ENCODE peak calls at places on chromosomes 12 and 14, in nine cellular contexts. E is spleen, C is stomach, B is esophagus muscularis mucosa, Q is transverse colon, S is SK-N-SH, D is HCT116, H is suprapubic skin, O is GM23338. X is an unnamed sample. For H3K4me1, the result is how much of the 10 kb centered on the place peaks cover.

GRCh38 chr12:109098142-109098652 is 800 bp downstream of the UNG start:
- DNase-seq in B (no peak), C (peak), O (no peak), S (no peak), E (no peak), Q (peak), H (no peak), D (no peak), X (peak)

GRCh38 chr12:69240625-69240984 is 1.2 kb downstream of the CPSF6 start:
- DNase-seq in B (no peak), Q (no peak), E (no peak), D (no peak), O (peak), H (no peak), S (peak), C (no peak), X (no peak)

GRCh38 chr14:89367449-89368120 is 49.4 kb downstream of the FOXN3 start:
- DNase-seq in E (no peak), O (no peak), B (no peak), H (no peak), Q (no peak), S (no peak), D (no peak), C (peak), X (no peak)

GRCh38 chr14:80434574-80435321 is 223.4 kb upstream of the DIO2 start:
- DNase-seq in S (no peak), O (peak), D (peak), B (no peak), E (no peak), H (no peak), Q (no peak), C (peak), X (no peak)

GRCh38 chr14:95700221-95700976 is 13.5 kb downstream of the TCL1A start:
- DNase-seq in E (no peak), D (no peak), H (no peak), C (no peak), S (no peak), B (no peak), O (peak), Q (no peak), X (no peak)

GRCh38 chr14:104975481-104976197 is 2.5 kb downstream of the AHNAK2 start:
- DNase-seq in H (peak), D (no peak), B (no peak), S (peak), C (no peak), Q (no peak), E (peak), O (peak), X (peak)

GRCh38 chr12:26833692-26834168 is 736 bp upstream of the ITPR2 start:
- DNase-seq in B (no peak), Q (peak), E (peak), H (peak), O (peak), C (peak), D (no peak), S (peak), X (peak)

GRCh38 chr12:112546996-112547395 is 128.2 kb downstream of the PTPN11 start:
- DNase-seq in Q (no peak), O (no peak), E (no peak), D (no peak), B (no peak), S (no peak), C (no peak), H (no peak), X (no peak)

GRCh38 chr12:50103767-50104321 is at the start of gene GPD1:
- DNase-seq in S (peak), D (peak), C (peak), E (no peak), H (no peak), O (peak), Q (peak), B (no peak), X (peak)

GRCh38 chr12:111788178-111788654 is 21.5 kb downstream of the ALDH2 start:
- DNase-seq in H (no peak), S (peak), Q (no peak), B (no peak), E (no peak), O (peak), D (no peak), C (peak), X (no peak)

GRCh38 chr12:57309420-57309819 is 58.4 kb upstream of the STAC3 start:
- DNase-seq in E (no peak), O (no peak), B (no peak), D (no peak), C (no peak), Q (no peak), S (no peak), H (no peak), X (no peak)

GRCh38 chr12:108309674-108310312 is 29.3 kb downstream of the CMKLR1 start:
- DNase-seq in B (no peak), O (no peak), D (no peak), H (no peak), S (no peak), C (no peak), E (no peak), Q (no peak), X (no peak)

GRCh38 chr12:63308701-63309100 is 157.7 kb upstream of the AVPR1A start:
- DNase-seq in E (no peak), B (no peak), Q (no peak), O (no peak), D (no peak), C (no peak), H (no peak), S (no peak), X (no peak)

GRCh38 chr14:27366596-27366995 is 768.8 kb upstream of the NOVA1 start:
- DNase-seq in H (no peak), E (no peak), O (no peak), Q (no peak), B (no peak), D (no peak), C (no peak), S (no peak), X (no peak)

GRCh38 chr14:33767721-33768457 is 183.0 kb downstream of the EGLN3 start:
- DNase-seq in Q (no peak), D (no peak), O (no peak), S (no peak), C (no peak), H (no peak), E (no peak), B (no peak), X (no peak)

GRCh38 chr14:51507556-51508511 is 143.9 kb upstream of the FRMD6 start:
- DNase-seq in D (no peak), O (no peak), C (no peak), Q (peak), E (no peak), H (peak), B (no peak), S (peak), X (peak)

GRCh38 chr12:124377981-124378509 is 83.2 kb downstream of the RFLNA start:
- DNase-seq in O (no peak), E (no peak), D (no peak), B (no peak), H (no peak), C (no peak), S (no peak), Q (no peak), X (no peak)

GRCh38 chr14:21734457-21735074 is 60.9 kb upstream of the OR4E1 start:
- DNase-seq in C (no peak), D (peak), O (peak), E (no peak), Q (no peak), B (no peak), H (no peak), S (peak), X (no peak)

GRCh38 chr12:127260531-127260930 is 1006.4 kb upstream of the TMEM132C start:
- DNase-seq in H (no peak), E (no peak), C (no peak), Q (no peak), S (no peak), D (no peak), O (no peak), B (peak), X (no peak)

GRCh38 chr12:49489720-49490119 is 49.1 kb upstream of the KCNH3 start:
- DNase-seq in O (peak), C (no peak), B (no peak), E (no peak), S (no peak), H (no peak), D (peak), Q (no peak), X (no peak)

GRCh38 chr12:13036881-13037280 is 7.3 kb upstream of the FAM234B start:
- DNase-seq in E (no peak), D (no peak), S (no peak), C (no peak), B (no peak), Q (no peak), O (no peak), H (no peak), X (no peak)

GRCh38 chr14:68459480-68460136 is 333.3 kb downstream of the ZFP36L1 start:
- DNase-seq in B (no peak), Q (no peak), E (no peak), D (no peak), O (no peak), C (no peak), H (no peak), S (no peak), X (no peak)

GRCh38 chr12:40921563-40922163 is 229.4 kb downstream of the CNTN1 start:
- DNase-seq in Q (no peak), D (peak), O (peak), E (no peak), C (no peak), B (no peak), S (no peak), H (no peak), X (no peak)

GRCh38 chr12:105721051-105721825 is 390.7 kb downstream of the C12orf75 start:
- DNase-seq in E (no peak), H (no peak), C (no peak), Q (no peak), O (no peak), S (no peak), D (no peak), B (peak), X (no peak)

GRCh38 chr12:107651867-107652449 is 33.6 kb upstream of the PWP1 start:
- DNase-seq in H (no peak), B (no peak), C (no peak), O (no peak), E (no peak), S (no peak), D (no peak), Q (no peak), X (no peak)

GRCh38 chr12:57553343-57554202 is 3.7 kb downstream of the KIF5A start:
- DNase-seq in H (no peak), Q (no peak), D (no peak), C (no peak), B (no peak), S (peak), O (no peak), E (no peak), X (no peak)

GRCh38 chr12:124480469-124481256 is 86.7 kb downstream of the NCOR2 start:
- DNase-seq in D (no peak), S (peak), E (peak), C (peak), H (no peak), O (no peak), B (no peak), Q (peak), X (peak)

GRCh38 chr12:12333407-12333831 is 16.6 kb downstream of the MANSC1 start:
- DNase-seq in B (no peak), C (peak), Q (peak), H (no peak), E (peak), D (no peak), S (no peak), O (no peak), X (no peak)

GRCh38 chr14:90570463-90570860 is 173.6 kb downstream of the CALM1 start:
- DNase-seq in D (no peak), Q (no peak), B (no peak), C (no peak), S (no peak), H (no peak), O (no peak), E (peak), X (no peak)

GRCh38 chr14:21090194-21090939 is 8.1 kb downstream of the ZNF219 start:
- DNase-seq in B (no peak), O (peak), H (no peak), Q (peak), E (peak), D (no peak), S (peak), C (no peak), X (peak)

GRCh38 chr14:38868415-38869290 is 234.4 kb downstream of the SEC23A start:
- DNase-seq in B (no peak), H (no peak), D (no peak), C (no peak), S (no peak), O (no peak), Q (no peak), E (no peak), X (no peak)

GRCh38 chr12:93146278-93146939 is 217.3 kb upstream of the EEA1 start:
- DNase-seq in C (no peak), O (no peak), Q (no peak), H (no peak), B (no peak), E (no peak), S (no peak), D (no peak), X (no peak)

DNA sequence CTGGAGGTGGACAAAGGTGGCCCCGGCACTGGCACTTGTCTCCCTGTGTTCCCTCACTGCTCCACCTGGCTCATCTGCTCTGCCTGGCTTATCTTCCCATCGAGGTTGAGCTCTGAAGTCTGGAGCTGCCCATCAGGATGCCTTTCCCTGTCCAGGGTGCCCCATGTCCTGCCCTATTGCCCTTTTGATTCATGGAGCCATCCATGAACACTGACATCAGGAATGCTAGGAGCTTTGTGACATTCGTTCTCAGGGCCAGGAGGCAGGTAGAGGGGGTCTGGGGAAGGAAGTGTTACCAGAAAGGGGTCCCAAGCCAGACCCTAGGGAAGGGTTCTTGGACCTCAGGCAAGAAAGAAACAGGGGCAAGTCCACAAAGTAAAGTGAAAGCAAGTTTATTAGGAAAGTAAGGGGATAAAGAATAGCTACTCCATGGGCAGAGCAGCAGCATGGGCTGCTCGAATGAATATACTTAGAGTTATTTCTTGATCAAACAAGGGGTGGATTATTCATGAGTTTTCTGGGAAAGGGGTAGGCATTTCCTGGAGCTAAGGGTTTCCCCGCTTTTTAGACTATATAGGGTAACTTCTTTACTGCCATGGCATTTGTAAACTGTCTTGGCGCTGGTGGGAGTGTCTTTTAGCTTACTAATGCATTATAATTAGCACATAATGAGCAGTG is 51.6 kb downstream of the RIN3 start:
- DNase-seq in E (no peak), H (no peak), Q (no peak), C (no peak), S (no peak), B (no peak), D (no peak), O (no peak), X (no peak)
- H3K4me1 ChIP-seq in E (under half), H (under half), Q (under half), C (under half), S (under half), B (under half), D (under half), O (under half), X (under half)

DNA sequence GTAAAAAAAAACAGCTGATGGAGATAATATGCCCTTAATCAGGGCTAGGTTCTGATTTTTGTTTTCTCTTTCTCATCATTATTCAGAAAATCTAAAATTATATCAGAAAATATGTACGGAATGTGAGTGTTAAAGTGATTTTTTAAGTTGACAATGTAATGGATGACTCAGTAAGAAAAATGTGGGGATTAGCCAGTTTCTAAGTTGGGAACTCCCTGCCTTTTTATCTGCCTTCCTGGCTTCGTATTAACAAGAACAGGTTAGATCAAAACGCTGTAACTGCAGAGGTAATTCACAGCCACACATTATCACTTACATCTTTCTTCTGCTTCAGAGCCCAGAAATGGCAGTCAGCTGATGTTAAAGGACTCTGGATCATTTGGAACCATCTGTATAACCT is 135.9 kb upstream of the SLC16A7 start:
- DNase-seq in O (peak), D (no peak), B (no peak), Q (no peak), E (no peak), S (no peak), C (no peak), H (no peak), X (no peak)
- TF ChIP-seq POLR2AphosphoS5 in O (no peak), D (no peak), B (no peak), Q (no peak), E (no peak), S (no peak), C (no peak), H (no peak), X (no peak)

GRCh38 chr14:67389261-67389660 is 22.7 kb downstream of the PLEK2 start:
- DNase-seq in O (no peak), S (no peak), Q (no peak), E (no peak), C (no peak), H (no peak), B (no peak), D (no peak), X (no peak)

GRCh38 chr14:67385120-67385519 is 25.0 kb downstream of the EIF2S1 start:
- DNase-seq in H (no peak), O (no peak), Q (no peak), S (no peak), C (no peak), D (no peak), B (no peak), E (no peak), X (peak)

GRCh38 chr14:67390135-67390534 is 21.8 kb downstream of the PLEK2 start:
- DNase-seq in E (no peak), D (no peak), H (no peak), O (no peak), B (no peak), S (no peak), Q (no peak), C (no peak), X (no peak)

GRCh38 chr14:67385618-67386017 is 25.5 kb downstream of the EIF2S1 start:
- DNase-seq in Q (no peak), C (no peak), S (no peak), B (no peak), H (no peak), O (no peak), E (no peak), D (no peak), X (no peak)

GRCh38 chr14:67387195-67387594 is 24.8 kb downstream of the PLEK2 start:
- DNase-seq in E (no peak), C (no peak), S (no peak), D (no peak), B (no peak), H (no peak), O (no peak), Q (no peak), X (no peak)
- H3K27ac ChIP-seq in E (no peak), C (no peak), S (no peak), D (no peak), B (no peak), H (no peak), O (peak), Q (no peak), X (no peak)

GRCh38 chr14:74179775-74180354 is 59.4 kb upstream of the VSX2 start:
- DNase-seq in D (no peak), C (no peak), B (no peak), H (no peak), Q (no peak), O (no peak), E (no peak), S (no peak), X (no peak)
- H3K4me1 ChIP-seq in D (under half), C (under half), B (under half), H (under half), Q (under half), O (under half), E (under half), S (under half), X (under half)

GRCh38 chr12:10664499-10664898 is 9.4 kb downstream of the STYK1 start:
- DNase-seq in S (no peak), B (no peak), O (no peak), D (no peak), H (no peak), Q (no peak), E (no peak), C (no peak), X (no peak)

GRCh38 chr12:10663869-10664268 is 10.0 kb downstream of the STYK1 start:
- DNase-seq in S (no peak), H (no peak), Q (no peak), E (no peak), D (no peak), C (no peak), O (no peak), B (no peak), X (no peak)

DNA sequence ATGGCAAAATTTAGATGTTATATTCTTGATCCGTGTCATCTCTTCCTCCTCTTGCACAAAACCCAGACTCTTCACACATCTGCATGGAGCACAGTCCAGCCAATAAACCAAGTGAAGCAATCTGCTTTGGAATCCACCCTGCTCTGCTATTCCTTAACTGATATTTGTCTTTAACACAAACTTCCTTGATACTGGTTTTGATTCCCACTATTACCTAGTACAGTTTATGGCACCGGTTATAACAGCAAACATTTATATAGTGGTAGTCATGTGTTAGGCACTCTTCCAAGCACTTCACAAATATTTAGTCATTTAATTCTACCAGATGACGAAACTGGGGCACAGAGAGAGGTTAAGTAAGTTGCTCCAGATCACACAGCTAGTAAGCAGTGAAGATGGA is 12.5 kb downstream of the STYK1 start:
- DNase-seq in H (no peak), C (no peak), E (no peak), D (no peak), O (no peak), S (no peak), Q (peak), B (no peak), X (no peak)
- TF ChIP-seq POLR2AphosphoS5 in H (no peak), C (peak), E (no peak), D (no peak), O (no peak), S (no peak), Q (peak), B (no peak), X (no peak)

GRCh38 chr14:102141797-102142196 is 2.1 kb downstream of the WDR20 start:
- DNase-seq in C (no peak), H (no peak), S (peak), D (no peak), E (no peak), O (peak), Q (no peak), B (no peak), X (no peak)

GRCh38 chr14:102138935-102139247 is 806 bp upstream of the WDR20 start:
- DNase-seq in B (no peak), D (no peak), O (no peak), S (no peak), H (no peak), E (no peak), Q (no peak), C (no peak), X (no peak)

GRCh38 chr14:102140750-102141145 is 1.1 kb downstream of the WDR20 start:
- DNase-seq in S (no peak), B (no peak), C (no peak), H (no peak), D (no peak), Q (no peak), E (no peak), O (no peak), X (no peak)

GRCh38 chr14:102139248-102140026 is at the start of gene WDR20:
- DNase-seq in C (peak), O (peak), B (peak), D (peak), H (peak), Q (peak), S (peak), E (peak), X (peak)

GRCh38 chr14:102140027-102140749 is 491 bp downstream of the WDR20 start:
- DNase-seq in H (peak), E (peak), O (peak), S (peak), Q (peak), C (peak), B (no peak), D (no peak), X (peak)
- H3K27ac ChIP-seq in H (peak), E (peak), O (peak), S (peak), Q (peak), C (peak), B (peak), D (peak), X (peak)

GRCh38 chr14:64730061-64730440 is 25.8 kb downstream of the PLEKHG3 start:
- DNase-seq in E (peak), B (no peak), S (no peak), C (no peak), H (no peak), Q (no peak), O (no peak), D (no peak), X (no peak)
- H3K4me1 ChIP-seq in E (under half), B (under half), S (under half), C (under half), H (under half), Q (under half), O (under half), D (under half), X (under half)

GRCh38 chr12:9083793-9084192 is 31.9 kb downstream of the A2M start:
- DNase-seq in O (no peak), B (no peak), Q (no peak), S (no peak), E (no peak), D (no peak), H (no peak), C (no peak), X (no peak)
- TF ChIP-seq POLR2AphosphoS5 in O (no peak), B (no peak), Q (no peak), S (no peak), E (no peak), D (no peak), H (no peak), C (no peak), X (no peak)